ENCODE peak calls at places on chromosome 20, in five cellular contexts. One of them, this sample, is unnamed.

GRCh38 chr20:19834287-19834686 is 76.2 kb downstream of the RIN2 start:
- DNase-seq in mammary epithelial cell: no peak
- DNase-seq in RPMI7951: no peak
- DNase-seq in GM06990: no peak
- DNase-seq in fibroblast of mammary gland: no peak
- DNase-seq in this sample: no peak

GRCh38 chr20:33668087-33668790 is 1.5 kb downstream of the ACTL10 start:
- DNase-seq in RPMI7951: no peak
- DNase-seq in GM06990: no peak
- DNase-seq in fibroblast of mammary gland: no peak
- DNase-seq in mammary epithelial cell: no peak
- DNase-seq in this sample: peak

GRCh38 chr20:9480066-9480465 is 34.3 kb upstream of the LAMP5 start:
- DNase-seq in GM06990: no peak
- DNase-seq in RPMI7951: no peak
- DNase-seq in mammary epithelial cell: no peak
- DNase-seq in fibroblast of mammary gland: no peak
- DNase-seq in this sample: no peak

GRCh38 chr20:6051505-6051904 is 2.4 kb downstream of the LRRN4 start:
- DNase-seq in GM06990: no peak
- DNase-seq in RPMI7951: peak
- DNase-seq in fibroblast of mammary gland: peak
- DNase-seq in mammary epithelial cell: peak
- DNase-seq in this sample: no peak

GRCh38 chr20:2364014-2364413 is 16.7 kb upstream of the TGM6 start:
- DNase-seq in mammary epithelial cell: peak
- DNase-seq in RPMI7951: peak
- DNase-seq in GM06990: no peak
- DNase-seq in fibroblast of mammary gland: peak
- DNase-seq in this sample: no peak

GRCh38 chr20:55456316-55456940 is 548.9 kb downstream of the CBLN4 start:
- DNase-seq in RPMI7951: no peak
- DNase-seq in mammary epithelial cell: peak
- DNase-seq in GM06990: no peak
- DNase-seq in fibroblast of mammary gland: no peak
- DNase-seq in this sample: no peak

GRCh38 chr20:50804453-50805348 is 9.8 kb downstream of the BCAS4 start:
- DNase-seq in mammary epithelial cell: no peak
- DNase-seq in fibroblast of mammary gland: no peak
- DNase-seq in RPMI7951: no peak
- DNase-seq in GM06990: no peak
- DNase-seq in this sample: no peak

GRCh38 chr20:48538058-48538825 is 289.6 kb downstream of the PREX1 start:
- DNase-seq in fibroblast of mammary gland: peak
- DNase-seq in mammary epithelial cell: peak
- DNase-seq in GM06990: no peak
- DNase-seq in RPMI7951: peak
- DNase-seq in this sample: peak

GRCh38 chr20:11178946-11179654 is 505.3 kb upstream of the JAG1 start:
- DNase-seq in GM06990: no peak
- DNase-seq in fibroblast of mammary gland: peak
- DNase-seq in RPMI7951: peak
- DNase-seq in mammary epithelial cell: peak
- DNase-seq in this sample: peak

GRCh38 chr20:62011938-62012534 is 53.6 kb downstream of the TAF4 start:
- DNase-seq in fibroblast of mammary gland: no peak
- DNase-seq in GM06990: no peak
- DNase-seq in RPMI7951: no peak
- DNase-seq in mammary epithelial cell: no peak
- DNase-seq in this sample: no peak

GRCh38 chr20:54221996-54222890 is 14.4 kb downstream of the PFDN4 start:
- DNase-seq in mammary epithelial cell: no peak
- DNase-seq in fibroblast of mammary gland: no peak
- DNase-seq in RPMI7951: no peak
- DNase-seq in GM06990: no peak
- DNase-seq in this sample: no peak

This sample was measured in iPS-NIHi11.